ENCODE peak calls at places on chromosomes 4 and X, in six cellular contexts. R is astrocyte, I is lower lobe of right lung, D is AG09309, Y is WTC11, N is glutamatergic neuron. J is an unnamed sample.

GRCh38 chr4:24978291-24979072 is 52.3 kb downstream of the LGI2 start:
- DNase-seq in R (no peak), I (no peak), D (no peak), Y (no peak), N (no peak), J (no peak)

GRCh38 chr4:52869196-52869595 is 7.1 kb downstream of the RASL11B start:
- DNase-seq in R (no peak), I (no peak), D (no peak), Y (no peak), N (peak), J (no peak)

GRCh38 chr4:166078956-166079355 is 205.9 kb downstream of the TLL1 start:
- DNase-seq in R (no peak), I (no peak), D (no peak), Y (no peak), N (no peak), J (peak)

GRCh38 chr4:48902266-48902665 is 4.3 kb downstream of the OCIAD2 start:
- DNase-seq in R (no peak), I (no peak), D (no peak), Y (no peak), N (no peak), J (peak)

GRCh38 chrX:71053217-71053621 is 14.9 kb downstream of the SNX12 start:
- DNase-seq in R (no peak), I (no peak), D (no peak), Y (peak), N (peak), J (no peak)

GRCh38 chr4:16136771-16137170 is 52.9 kb upstream of the PROM1 start:
- DNase-seq in R (no peak), I (no peak), D (no peak), Y (no peak), N (no peak), J (no peak)

GRCh38 chr4:8340721-8341680 is 71.4 kb downstream of the HTRA3 start:
- DNase-seq in R (no peak), I (no peak), D (no peak), Y (no peak), N (no peak), J (no peak)

GRCh38 chrX:48896611-48897011 is 957 bp downstream of the TIMM17B start:
- DNase-seq in R (peak), I (no peak), D (no peak), Y (no peak), N (no peak), J (no peak)

GRCh38 chr4:8198206-8198905 is 734 bp upstream of the SH3TC1 start:
- DNase-seq in R (no peak), I (peak), D (no peak), Y (no peak), N (no peak), J (no peak)

GRCh38 chrX:21725498-21725897 is 32.4 kb downstream of the SMPX start:
- DNase-seq in R (no peak), I (no peak), D (no peak), Y (no peak), N (no peak), J (peak)

GRCh38 chrX:133415276-133416105 is at the start of gene GPC4:
- DNase-seq in R (peak), I (peak), D (no peak), Y (peak), N (peak), J (no peak)

GRCh38 chr4:86967798-86968197 is 33.0 kb downstream of the AFF1 start:
- DNase-seq in R (peak), I (no peak), D (no peak), Y (no peak), N (no peak), J (peak)

GRCh38 chr4:39544580-39545315 is 17.5 kb upstream of the UGDH start:
- DNase-seq in R (peak), I (no peak), D (no peak), Y (no peak), N (no peak), J (peak)

GRCh38 chrX:136457303-136457917 is 30.3 kb upstream of the BRS3 start:
- DNase-seq in R (no peak), I (no peak), D (no peak), Y (no peak), N (no peak), J (no peak)

GRCh38 chr4:3280466-3280865 is 12.4 kb upstream of the RGS12 start:
- DNase-seq in R (no peak), I (no peak), D (no peak), Y (peak), N (no peak), J (no peak)

GRCh38 chr4:7201351-7202305 is 9.3 kb downstream of the SORCS2 start:
- DNase-seq in R (peak), I (peak), D (no peak), Y (no peak), N (no peak), J (no peak)

GRCh38 chr4:37936889-37937498 is 23.2 kb upstream of the PTTG2 start:
- DNase-seq in R (no peak), I (no peak), D (no peak), Y (no peak), N (no peak), J (no peak)

GRCh38 chr4:184007891-184008290 is 102.8 kb downstream of the STOX2 start:
- DNase-seq in R (peak), I (no peak), D (no peak), Y (no peak), N (no peak), J (no peak)

GRCh38 chr4:89788243-89789072 is 48.5 kb downstream of the SNCA start:
- DNase-seq in R (peak), I (no peak), D (no peak), Y (no peak), N (no peak), J (no peak)

GRCh38 chr4:61380865-61381264 is 180.7 kb downstream of the ADGRL3 start:
- DNase-seq in R (no peak), I (no peak), D (no peak), Y (no peak), N (no peak), J (no peak)

GRCh38 chrX:23513121-23513520 is 154.2 kb upstream of the PRDX4 start:
- DNase-seq in R (no peak), I (no peak), D (no peak), Y (no peak), N (no peak), J (no peak)

GRCh38 chrX:64321507-64321906 is 73.7 kb downstream of the MTMR8 start:
- DNase-seq in R (no peak), I (no peak), D (no peak), Y (no peak), N (no peak), J (no peak)

GRCh38 chrX:48770296-48770695 is 8.7 kb downstream of the GLOD5 start:
- DNase-seq in R (no peak), I (no peak), D (no peak), Y (no peak), N (no peak), J (no peak)

GRCh38 chrX:8870411-8870810 is 69.2 kb upstream of the FAM9A start:
- DNase-seq in R (no peak), I (no peak), D (no peak), Y (no peak), N (no peak), J (no peak)

GRCh38 chrX:8869812-8870211 is 68.6 kb upstream of the FAM9A start:
- DNase-seq in R (no peak), I (no peak), D (no peak), Y (no peak), N (no peak), J (no peak)

GRCh38 chrX:8868070-8868795 is 67.0 kb upstream of the FAM9A start:
- DNase-seq in R (peak), I (no peak), D (peak), Y (no peak), N (no peak), J (peak)

GRCh38 chrX:8867454-8867853 is 66.3 kb upstream of the FAM9A start:
- DNase-seq in R (no peak), I (no peak), D (no peak), Y (no peak), N (no peak), J (no peak)

DNA sequence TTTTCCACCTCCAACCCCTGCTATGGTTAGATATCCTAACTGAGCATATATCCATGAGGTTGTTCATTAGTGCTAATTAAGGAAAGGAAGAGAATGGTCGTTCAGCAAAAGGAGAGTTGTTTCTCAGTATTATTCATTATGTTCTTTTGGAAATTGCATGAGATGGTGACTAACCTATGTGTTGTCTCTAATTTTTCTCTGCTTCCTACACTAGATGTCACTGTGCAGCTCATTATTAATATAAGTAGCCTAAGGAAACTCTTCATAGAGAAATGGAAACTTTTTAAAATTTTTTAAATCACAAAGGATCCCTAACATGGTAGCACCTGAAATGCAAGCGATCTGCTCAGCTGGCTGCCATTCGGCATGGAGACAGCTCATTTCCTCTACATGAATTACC is 67.7 kb upstream of the FAM9A start:
- DNase-seq in R (no peak), I (no peak), D (no peak), Y (no peak), N (no peak), J (peak)
- TF ChIP-seq CTCF in R (peak), I (no peak), D (peak), Y (no peak), N (no peak), J (peak)

GRCh38 chrX:10725071-10725470 is 104.7 kb upstream of the MID1 start:
- DNase-seq in R (no peak), I (no peak), D (no peak), Y (no peak), N (no peak), J (no peak)

GRCh38 chrX:10726647-10727046 is 106.3 kb upstream of the MID1 start:
- DNase-seq in R (peak), I (no peak), D (peak), Y (no peak), N (no peak), J (peak)

GRCh38 chrX:10722804-10723364 is 102.5 kb upstream of the MID1 start:
- DNase-seq in R (peak), I (no peak), D (peak), Y (peak), N (peak), J (peak)
- TF ChIP-seq CTCF in R (peak), I (peak), D (peak), Y (peak), N (peak), J (peak)

DNA sequence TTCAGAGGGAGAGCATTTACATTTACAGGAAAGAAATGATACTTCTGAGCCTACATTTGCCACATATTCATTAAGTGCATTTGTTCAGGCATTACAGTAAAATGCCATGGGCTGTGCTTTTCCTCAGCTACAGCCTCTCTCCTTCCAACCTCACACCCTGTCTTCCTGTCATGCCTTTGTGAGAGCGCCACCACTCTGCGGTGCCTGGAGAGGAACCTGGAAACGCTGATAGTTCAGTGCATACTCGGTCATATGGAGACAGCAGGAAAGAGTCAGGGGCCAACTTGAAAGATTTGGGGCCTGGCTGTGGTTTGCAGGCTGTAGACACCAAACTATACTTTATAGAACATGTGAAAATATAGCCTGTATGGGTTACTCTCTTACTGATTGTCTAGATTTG is 40.5 kb downstream of the NFKB1 start:
- DNase-seq in R (no peak), I (no peak), D (no peak), Y (peak), N (peak), J (no peak)
- TF ChIP-seq CTCF in R (no peak), I (no peak), D (no peak), Y (no peak), N (no peak), J (no peak)

DNA sequence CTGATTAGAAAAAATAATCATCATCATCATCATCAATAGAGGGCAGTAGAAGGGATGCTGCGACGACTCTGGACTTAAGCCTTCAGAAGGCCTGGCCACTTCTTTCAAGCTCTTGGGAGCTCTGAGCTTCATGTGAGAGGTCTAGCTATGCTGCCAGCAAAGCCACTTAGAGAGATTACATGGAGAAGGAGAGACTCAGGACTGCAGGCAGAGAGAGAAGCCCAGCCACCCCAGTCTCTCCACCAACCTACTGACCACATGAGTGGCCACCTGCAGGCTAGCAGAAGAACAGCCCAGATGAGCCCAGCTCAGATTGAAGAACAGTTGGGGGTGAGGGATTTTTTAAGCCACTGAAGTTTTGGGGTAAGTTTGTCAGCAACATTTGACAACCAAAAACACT is 17.1 kb upstream of the TMEM150C start:
- DNase-seq in R (no peak), I (no peak), D (no peak), Y (no peak), N (no peak), J (no peak)
- TF ChIP-seq CTCF in R (no peak), I (no peak), D (peak), Y (peak), N (no peak), J (peak)

GRCh38 chr4:19888587-19888986 is 363.1 kb upstream of the SLIT2 start:
- DNase-seq in R (no peak), I (no peak), D (no peak), Y (no peak), N (no peak), J (no peak)
- TF ChIP-seq CTCF in R (no peak), I (no peak), D (no peak), Y (no peak), N (no peak), J (peak)

GRCh38 chr4:99563310-99564186 is at the start of gene TRMT10A:
- DNase-seq in R (peak), I (peak), D (peak), Y (peak), N (peak), J (peak)
- TF ChIP-seq CTCF in R (no peak), I (peak), D (no peak), Y (no peak), N (no peak), J (peak)

DNA sequence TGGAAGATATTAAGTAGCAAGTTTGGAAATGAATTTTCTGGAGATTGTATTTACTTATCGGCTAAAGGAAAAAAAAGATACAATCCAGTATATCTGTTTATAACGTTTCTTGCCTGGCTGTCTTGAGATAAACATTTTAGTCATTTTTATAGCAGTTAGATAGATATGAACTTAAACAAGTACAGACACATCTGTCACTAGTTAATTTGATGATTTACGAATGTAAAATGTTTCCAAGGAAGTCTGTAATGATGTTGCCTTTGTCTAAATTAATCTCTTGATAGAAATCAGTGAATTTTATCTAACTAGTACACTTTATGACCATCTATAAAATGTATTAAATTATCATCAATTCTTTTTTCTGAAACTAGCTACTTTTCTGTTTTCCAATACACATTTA is 5.7 kb downstream of the BMPR1B start:
- DNase-seq in R (no peak), I (no peak), D (no peak), Y (no peak), N (no peak), J (no peak)
- TF ChIP-seq CTCF in R (no peak), I (no peak), D (no peak), Y (no peak), N (no peak), J (no peak)